ENCODE peak calls at places on chromosomes 7 and 10, in seven cellular contexts. One of them, this sample, is unnamed.

GRCh38 chr10:11757820-11758463 is 15.8 kb downstream of the ECHDC3 start:
- DNase-seq in prostate gland: peak
- DNase-seq in body of pancreas: peak
- DNase-seq in astrocyte of the spinal cord: peak
- DNase-seq in WERI-Rb-1: peak
- DNase-seq in lower leg skin: peak
- DNase-seq in cardiac fibroblast: peak
- DNase-seq in this sample: peak

GRCh38 chr10:74164641-74165529 is 13.9 kb downstream of the ADK start:
- DNase-seq in prostate gland: no peak
- DNase-seq in body of pancreas: no peak
- DNase-seq in astrocyte of the spinal cord: peak
- DNase-seq in WERI-Rb-1: no peak
- DNase-seq in lower leg skin: no peak
- DNase-seq in cardiac fibroblast: no peak
- DNase-seq in this sample: no peak

GRCh38 chr7:151608031-151608551 is 88.4 kb upstream of the RHEB start:
- DNase-seq in prostate gland: no peak
- DNase-seq in body of pancreas: no peak
- DNase-seq in astrocyte of the spinal cord: no peak
- DNase-seq in WERI-Rb-1: peak
- DNase-seq in lower leg skin: peak
- DNase-seq in cardiac fibroblast: no peak
- DNase-seq in this sample: no peak

GRCh38 chr10:3484306-3485187 is 300.5 kb downstream of the KLF6 start:
- DNase-seq in prostate gland: no peak
- DNase-seq in body of pancreas: no peak
- DNase-seq in astrocyte of the spinal cord: peak
- DNase-seq in WERI-Rb-1: no peak
- DNase-seq in lower leg skin: no peak
- DNase-seq in cardiac fibroblast: peak
- DNase-seq in this sample: peak

GRCh38 chr10:67603701-67604100 is 92.3 kb downstream of the CTNNA3 start:
- DNase-seq in prostate gland: no peak
- DNase-seq in body of pancreas: no peak
- DNase-seq in astrocyte of the spinal cord: no peak
- DNase-seq in WERI-Rb-1: no peak
- DNase-seq in lower leg skin: no peak
- DNase-seq in cardiac fibroblast: no peak
- DNase-seq in this sample: no peak

GRCh38 chr7:67817481-67817880 is 820.8 kb downstream of the TYW1 start:
- DNase-seq in prostate gland: no peak
- DNase-seq in body of pancreas: no peak
- DNase-seq in astrocyte of the spinal cord: no peak
- DNase-seq in WERI-Rb-1: no peak
- DNase-seq in lower leg skin: no peak
- DNase-seq in cardiac fibroblast: no peak
- DNase-seq in this sample: no peak

GRCh38 chr10:62050941-62051433 is 149.5 kb downstream of the ARID5B start:
- DNase-seq in prostate gland: peak
- DNase-seq in body of pancreas: peak
- DNase-seq in astrocyte of the spinal cord: peak
- DNase-seq in WERI-Rb-1: no peak
- DNase-seq in lower leg skin: peak
- DNase-seq in cardiac fibroblast: peak
- DNase-seq in this sample: peak

GRCh38 chr7:121083790-121084251 is 95.3 kb downstream of the CPED1 start:
- DNase-seq in prostate gland: no peak
- DNase-seq in body of pancreas: no peak
- DNase-seq in astrocyte of the spinal cord: peak
- DNase-seq in WERI-Rb-1: no peak
- DNase-seq in lower leg skin: no peak
- DNase-seq in cardiac fibroblast: no peak
- DNase-seq in this sample: no peak

GRCh38 chr10:122986340-122986739 is 6.1 kb downstream of the PSTK start:
- DNase-seq in prostate gland: no peak
- DNase-seq in body of pancreas: no peak
- DNase-seq in astrocyte of the spinal cord: no peak
- DNase-seq in WERI-Rb-1: no peak
- DNase-seq in lower leg skin: no peak
- DNase-seq in cardiac fibroblast: no peak
- DNase-seq in this sample: no peak

GRCh38 chr10:36367362-36367761 is 725.3 kb upstream of the FZD8 start:
- DNase-seq in prostate gland: no peak
- DNase-seq in body of pancreas: no peak
- DNase-seq in astrocyte of the spinal cord: no peak
- DNase-seq in WERI-Rb-1: no peak
- DNase-seq in lower leg skin: no peak
- DNase-seq in cardiac fibroblast: no peak
- DNase-seq in this sample: no peak

GRCh38 chr7:90599892-90600555 is 3.9 kb downstream of the CDK14 start:
- DNase-seq in prostate gland: no peak
- DNase-seq in body of pancreas: no peak
- DNase-seq in astrocyte of the spinal cord: no peak
- DNase-seq in WERI-Rb-1: no peak
- DNase-seq in lower leg skin: no peak
- DNase-seq in cardiac fibroblast: peak
- DNase-seq in this sample: no peak

DNA sequence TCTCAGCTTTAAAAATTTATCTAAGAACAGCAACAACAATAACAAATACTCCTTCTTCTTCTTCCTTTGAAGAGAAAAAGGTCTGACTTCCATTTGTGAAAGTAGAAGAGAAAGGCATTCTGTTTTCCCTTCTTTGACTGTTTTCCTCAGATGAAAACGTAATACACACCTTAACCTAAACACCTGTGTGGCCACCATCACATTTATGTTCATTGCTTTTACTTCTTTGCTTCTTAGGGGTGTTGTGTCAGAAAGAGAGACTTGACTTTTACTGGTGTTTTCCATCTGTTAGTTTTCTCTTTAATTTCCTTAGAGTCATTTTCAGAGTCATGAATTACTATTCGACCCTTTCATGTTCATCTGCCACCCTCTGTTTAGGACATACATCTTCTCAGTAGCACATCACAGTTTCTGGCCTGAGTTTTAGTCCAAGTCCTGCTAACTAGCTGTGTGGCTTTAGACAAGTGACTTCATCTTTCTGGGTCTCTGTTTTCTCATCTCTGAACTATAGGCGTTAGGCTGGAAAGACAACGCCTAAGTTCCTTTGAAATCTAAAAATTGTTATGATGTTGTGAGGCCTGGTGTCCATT is 283.8 kb downstream of the GATA3 start:
- DNase-seq in prostate gland: no peak
- DNase-seq in body of pancreas: no peak
- DNase-seq in astrocyte of the spinal cord: no peak
- DNase-seq in WERI-Rb-1: no peak
- DNase-seq in lower leg skin: no peak
- DNase-seq in cardiac fibroblast: no peak
- DNase-seq in this sample: no peak
- TF ChIP-seq CTCF in prostate gland: no peak
- TF ChIP-seq CTCF in body of pancreas: no peak
- TF ChIP-seq CTCF in astrocyte of the spinal cord: no peak
- TF ChIP-seq CTCF in WERI-Rb-1: no peak
- TF ChIP-seq CTCF in lower leg skin: no peak
- TF ChIP-seq CTCF in cardiac fibroblast: no peak
- TF ChIP-seq CTCF in this sample: no peak

GRCh38 chr10:44731271-44731670 is 179.9 kb upstream of the TMEM72 start:
- DNase-seq in prostate gland: no peak
- DNase-seq in body of pancreas: no peak
- DNase-seq in astrocyte of the spinal cord: no peak
- DNase-seq in WERI-Rb-1: no peak
- DNase-seq in lower leg skin: no peak
- DNase-seq in cardiac fibroblast: no peak
- DNase-seq in this sample: no peak

GRCh38 chr10:44733743-44734488 is 177.2 kb upstream of the TMEM72 start:
- DNase-seq in prostate gland: no peak
- DNase-seq in body of pancreas: no peak
- DNase-seq in astrocyte of the spinal cord: no peak
- DNase-seq in WERI-Rb-1: no peak
- DNase-seq in lower leg skin: no peak
- DNase-seq in cardiac fibroblast: peak
- DNase-seq in this sample: no peak
- TF ChIP-seq CTCF in prostate gland: no peak
- TF ChIP-seq CTCF in body of pancreas: peak
- TF ChIP-seq CTCF in astrocyte of the spinal cord: peak
- TF ChIP-seq CTCF in WERI-Rb-1: no peak
- TF ChIP-seq CTCF in lower leg skin: no peak
- TF ChIP-seq CTCF in cardiac fibroblast: peak
- TF ChIP-seq CTCF in this sample: no peak

DNA sequence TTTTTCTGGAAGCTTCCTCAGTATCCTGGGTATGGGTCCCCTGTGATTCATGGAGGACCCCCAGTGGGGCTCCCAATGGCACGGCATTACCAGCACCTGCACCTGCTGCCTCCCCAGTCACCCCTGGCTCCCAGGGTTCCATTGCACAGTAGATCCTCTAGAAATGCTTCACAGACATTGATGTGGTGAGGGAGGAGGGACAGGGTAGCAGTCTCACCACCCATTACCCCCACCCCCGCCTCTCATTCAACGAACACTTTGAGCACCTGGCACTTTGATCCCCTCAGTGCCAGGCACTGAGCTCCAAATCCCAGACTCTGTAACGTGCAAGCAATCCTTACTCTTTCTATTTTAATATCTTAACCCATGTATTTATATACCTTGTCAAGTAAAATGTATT is 26.8 kb upstream of the PSAP start:
- DNase-seq in prostate gland: no peak
- DNase-seq in body of pancreas: no peak
- DNase-seq in astrocyte of the spinal cord: no peak
- DNase-seq in WERI-Rb-1: no peak
- DNase-seq in lower leg skin: no peak
- DNase-seq in cardiac fibroblast: no peak
- DNase-seq in this sample: no peak
- TF ChIP-seq CTCF in prostate gland: no peak
- TF ChIP-seq CTCF in body of pancreas: no peak
- TF ChIP-seq CTCF in astrocyte of the spinal cord: no peak
- TF ChIP-seq CTCF in WERI-Rb-1: no peak
- TF ChIP-seq CTCF in lower leg skin: no peak
- TF ChIP-seq CTCF in cardiac fibroblast: no peak
- TF ChIP-seq CTCF in this sample: no peak

GRCh38 chr10:6409982-6410694 is 169.9 kb downstream of the PRKCQ start:
- DNase-seq in prostate gland: no peak
- DNase-seq in body of pancreas: peak
- DNase-seq in astrocyte of the spinal cord: peak
- DNase-seq in WERI-Rb-1: no peak
- DNase-seq in lower leg skin: no peak
- DNase-seq in cardiac fibroblast: peak
- DNase-seq in this sample: no peak

GRCh38 chr10:6407034-6407721 is 172.9 kb downstream of the PRKCQ start:
- DNase-seq in prostate gland: no peak
- DNase-seq in body of pancreas: no peak
- DNase-seq in astrocyte of the spinal cord: no peak
- DNase-seq in WERI-Rb-1: no peak
- DNase-seq in lower leg skin: no peak
- DNase-seq in cardiac fibroblast: no peak
- DNase-seq in this sample: no peak

GRCh38 chr10:6406220-6407033 is 173.6 kb downstream of the PRKCQ start:
- DNase-seq in prostate gland: no peak
- DNase-seq in body of pancreas: no peak
- DNase-seq in astrocyte of the spinal cord: peak
- DNase-seq in WERI-Rb-1: no peak
- DNase-seq in lower leg skin: no peak
- DNase-seq in cardiac fibroblast: peak
- DNase-seq in this sample: peak

GRCh38 chr10:6410830-6411229 is 169.2 kb downstream of the PRKCQ start:
- DNase-seq in prostate gland: no peak
- DNase-seq in body of pancreas: no peak
- DNase-seq in astrocyte of the spinal cord: no peak
- DNase-seq in WERI-Rb-1: no peak
- DNase-seq in lower leg skin: no peak
- DNase-seq in cardiac fibroblast: no peak
- DNase-seq in this sample: no peak

DNA sequence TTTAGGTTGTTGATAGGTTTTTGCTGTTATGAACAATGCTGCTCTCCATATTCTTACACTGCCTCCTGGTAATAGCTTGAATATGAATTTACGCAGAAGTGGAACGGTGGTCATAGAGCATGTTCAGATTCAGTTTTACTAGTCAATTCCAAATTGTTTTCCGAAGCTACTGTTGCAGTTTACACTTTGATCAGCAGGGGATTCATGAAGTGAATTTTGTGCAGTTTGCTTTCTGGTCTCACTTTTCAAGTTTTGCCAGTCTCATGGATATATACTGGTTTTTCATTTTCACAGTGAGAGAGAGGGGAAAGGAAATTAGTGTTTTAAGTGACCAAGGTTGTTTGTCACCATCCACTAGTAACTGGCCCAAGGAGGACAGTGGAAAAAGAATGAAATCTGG is 171.3 kb downstream of the PRKCQ start:
- DNase-seq in prostate gland: no peak
- DNase-seq in body of pancreas: no peak
- DNase-seq in astrocyte of the spinal cord: no peak
- DNase-seq in WERI-Rb-1: no peak
- DNase-seq in lower leg skin: no peak
- DNase-seq in cardiac fibroblast: no peak
- DNase-seq in this sample: no peak
- TF ChIP-seq CTCF in prostate gland: no peak
- TF ChIP-seq CTCF in body of pancreas: no peak
- TF ChIP-seq CTCF in astrocyte of the spinal cord: peak
- TF ChIP-seq CTCF in WERI-Rb-1: no peak
- TF ChIP-seq CTCF in lower leg skin: no peak
- TF ChIP-seq CTCF in cardiac fibroblast: peak
- TF ChIP-seq CTCF in this sample: no peak

DNA sequence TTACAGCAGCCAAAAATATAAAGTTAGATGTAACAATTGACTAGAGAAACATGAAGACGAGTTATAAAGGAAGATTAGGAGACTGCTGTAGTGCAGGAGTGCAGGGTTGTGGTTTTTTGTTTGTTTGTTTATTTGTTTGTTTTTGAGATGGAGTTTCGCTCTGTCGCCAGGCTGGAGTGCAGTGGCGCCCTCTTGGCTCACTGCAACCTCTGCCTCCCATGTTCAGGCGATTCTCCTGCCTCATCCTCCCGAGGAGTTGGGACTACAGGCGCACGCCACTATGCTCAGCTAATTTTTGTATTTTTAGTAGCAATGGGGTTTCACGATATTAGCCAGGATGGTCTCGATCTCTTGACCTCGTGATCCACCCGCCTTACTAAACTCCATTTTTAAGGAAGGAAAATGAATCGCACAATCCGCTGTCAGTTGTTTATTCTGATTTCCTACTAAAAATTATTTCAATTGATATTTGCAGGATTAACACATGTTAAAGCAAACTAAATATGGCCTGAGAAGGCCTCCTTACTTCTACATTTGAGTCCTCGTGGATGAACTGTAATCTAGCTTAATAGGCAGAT is 233.3 kb downstream of the NSUN6 start:
- DNase-seq in prostate gland: no peak
- DNase-seq in body of pancreas: no peak
- DNase-seq in astrocyte of the spinal cord: no peak
- DNase-seq in WERI-Rb-1: no peak
- DNase-seq in lower leg skin: no peak
- DNase-seq in cardiac fibroblast: no peak
- DNase-seq in this sample: no peak
- TF ChIP-seq CTCF in prostate gland: no peak
- TF ChIP-seq CTCF in body of pancreas: no peak
- TF ChIP-seq CTCF in astrocyte of the spinal cord: no peak
- TF ChIP-seq CTCF in WERI-Rb-1: no peak
- TF ChIP-seq CTCF in lower leg skin: no peak
- TF ChIP-seq CTCF in cardiac fibroblast: no peak
- TF ChIP-seq CTCF in this sample: no peak

This sample was measured in GM20000.